ENCODE peak calls at places on chromosomes 11 and 22, in six cellular contexts. N is bronchial epithelial cell; R is left ventricle myocardium inferior; Y is foreskin keratinocyte; J is NCI-H2029; M is central memory CD4-positive, alpha-beta T cell. X is an unnamed sample.

GRCh38 chr11:70089631-70090030 is 11.5 kb downstream of the ANO1 start:
- DNase-seq in N (no peak), M (no peak), R (no peak), J (no peak), Y (no peak), X (peak; percentile 29)

GRCh38 chr11:17887779-17888178 is 125.1 kb downstream of the SERGEF start:
- DNase-seq in J (no peak), R (no peak), N (no peak), Y (no peak), M (no peak), X (no peak)

GRCh38 chr11:94504689-94505293 is 7.5 kb upstream of the C11orf97 start:
- DNase-seq in R (no peak), J (peak; percentile 4), M (peak; percentile 42), Y (no peak), N (peak; percentile 69), X (no peak)

GRCh38 chr11:119316729-119317591 is at the start of gene MCAM:
- DNase-seq in R (peak; percentile 50), M (no peak), Y (no peak), N (no peak), J (no peak), X (no peak)

GRCh38 chr11:128095459-128096096 is 491.8 kb downstream of the ETS1 start:
- DNase-seq in Y (peak; percentile 69), M (no peak), R (no peak), J (no peak), N (peak; percentile 100), X (no peak)

GRCh38 chr22:32880906-32881596 is 79.5 kb downstream of the TIMP3 start:
- DNase-seq in Y (no peak), N (peak; percentile 66), M (no peak), R (peak; percentile 89), J (peak; percentile 40), X (peak; percentile 36)

GRCh38 chr22:29635734-29636357 is 32.4 kb downstream of the NF2 start:
- DNase-seq in R (no peak), Y (no peak), J (peak; percentile 5), N (peak; percentile 65), M (no peak), X (no peak)

GRCh38 chr22:35202376-35202775 is 54.9 kb upstream of the HMGXB4 start:
- DNase-seq in M (no peak), R (no peak), N (no peak), Y (no peak), J (no peak), X (no peak)

GRCh38 chr22:49177666-49178065 is 650.0 kb downstream of the BRD1 start:
- DNase-seq in N (no peak), R (no peak), Y (no peak), M (no peak), J (no peak), X (no peak)

GRCh38 chr11:33027846-33028536 is 11.4 kb upstream of the TCP11L1 start:
- DNase-seq in J (no peak), Y (no peak), N (peak; percentile 17), R (no peak), M (no peak), X (no peak)

GRCh38 chr22:43110927-43111623 is 525 bp downstream of the BIK start:
- DNase-seq in Y (no peak), N (no peak), R (no peak), J (peak; percentile 50), M (peak; percentile 51), X (peak; percentile 25)

GRCh38 chr11:14499178-14499559 is 442 bp downstream of the COPB1 start:
- DNase-seq in M (no peak), N (no peak), R (peak; percentile 25), J (no peak), Y (no peak), X (peak; percentile 54)

GRCh38 chr11:11842426-11843008 is 745 bp downstream of the USP47 start:
- DNase-seq in N (peak; percentile 81), J (no peak), Y (peak; percentile 52), M (peak; percentile 69), R (peak; percentile 23), X (peak; percentile 73)

GRCh38 chr22:36267058-36267457 is 14.1 kb downstream of the APOL1 start:
- DNase-seq in Y (no peak), J (no peak), N (no peak), R (no peak), M (no peak), X (no peak)

GRCh38 chr11:42407379-42407778 is 904.4 kb upstream of the API5 start:
- DNase-seq in Y (no peak), M (no peak), R (no peak), J (peak; percentile 1), N (no peak), X (peak; percentile 51)

GRCh38 chr11:101880208-101880607 is 34.6 kb upstream of the CEP126 start:
- DNase-seq in N (peak; percentile 74), R (no peak), J (no peak), Y (no peak), M (no peak), X (no peak)

GRCh38 chr11:116873391-116873790 is 36.0 kb upstream of the APOA1 start:
- DNase-seq in Y (no peak), J (no peak), R (no peak), N (no peak), M (no peak), X (no peak)

GRCh38 chr11:128766687-128767086 is 72.8 kb downstream of the FLI1 start:
- DNase-seq in N (no peak), R (peak; percentile 44), Y (no peak), M (no peak), J (peak; percentile 28), X (no peak)

GRCh38 chr11:16817321-16817720 is 78.9 kb downstream of the C11orf58 start:
- DNase-seq in R (no peak), M (no peak), J (no peak), Y (no peak), N (no peak), X (no peak)

GRCh38 chr11:95074806-95075563 is 8.3 kb downstream of the SRSF8 start:
- DNase-seq in N (peak; percentile 72), M (no peak), R (peak; percentile 78), J (peak; percentile 42), Y (no peak), X (peak; percentile 91)

GRCh38 chr11:110828086-110828485 is 115.8 kb upstream of the ARHGAP20 start:
- DNase-seq in J (no peak), R (no peak), N (no peak), M (no peak), Y (no peak), X (no peak)

GRCh38 chr11:10400856-10401255 is 54.2 kb upstream of the AMPD3 start:
- DNase-seq in M (no peak), Y (no peak), N (no peak), R (no peak), J (no peak), X (no peak)

GRCh38 chr11:72643547-72643946 is 30.7 kb downstream of the PDE2A start:
- DNase-seq in Y (peak; percentile 69), N (peak; percentile 71), J (no peak), R (no peak), M (no peak), X (no peak)

GRCh38 chr22:30328466-30329049 is 1.8 kb upstream of the TBC1D10A start:
- DNase-seq in R (no peak), M (no peak), J (no peak), N (no peak), Y (no peak), X (no peak)

X was measured in testis.